ENCODE peak calls at places on chromosomes 13 and 19, in ten cellular contexts. Y, U, G, Z, R, L, Q, K, M and E are unnamed samples. For H3K4me1, the result is how much of the 10 kb centered on the place peaks cover.

GRCh38 chr19:23673132-23673531 is 13.9 kb downstream of the ZNF675 start:
- DNase-seq in Z (no peak), K (no peak), Q (no peak), U (no peak), M (no peak), Y (no peak), R (no peak), L (no peak), G (no peak), E (no peak)

GRCh38 chr13:94344126-94344863 is 135.2 kb downstream of the DCT start:
- DNase-seq in R (no peak), Z (peak), L (peak), K (no peak), U (no peak), M (no peak), Q (no peak), G (no peak), Y (no peak), E (no peak)

GRCh38 chr13:51339952-51340732 is 651 bp downstream of the SERPINE3 start:
- DNase-seq in L (peak), Z (no peak), K (no peak), U (no peak), R (no peak), Q (no peak), M (no peak), Y (no peak), G (no peak), E (no peak)

GRCh38 chr19:20367811-20368294 is 197.7 kb downstream of the ZNF737 start:
- DNase-seq in Y (peak), L (no peak), Q (peak), M (no peak), Z (no peak), G (no peak), K (peak), U (no peak), R (no peak), E (no peak)

GRCh38 chr13:111022241-111022640 is 92.9 kb upstream of the ARHGEF7 start:
- DNase-seq in Y (no peak), M (no peak), G (no peak), L (no peak), Q (no peak), U (no peak), K (no peak), R (no peak), Z (no peak), E (no peak)

GRCh38 chr19:54694648-54695047 is 29.6 kb upstream of the KIR3DL3 start:
- DNase-seq in M (no peak), Q (no peak), G (no peak), Z (no peak), Y (no peak), U (no peak), L (no peak), K (no peak), R (no peak), E (no peak)

GRCh38 chr19:37855098-37855497 is 51.3 kb downstream of the WDR87 start:
- DNase-seq in M (no peak), R (peak), Z (no peak), K (no peak), Q (no peak), L (peak), U (no peak), Y (peak), G (peak), E (no peak)

GRCh38 chr13:33251131-33251629 is 34.4 kb downstream of the STARD13 start:
- DNase-seq in Q (no peak), R (peak), G (no peak), L (peak), K (no peak), M (peak), Y (no peak), Z (no peak), U (peak), E (no peak)

GRCh38 chr13:20044086-20044485 is 85.6 kb downstream of the ZMYM2 start:
- DNase-seq in G (no peak), Q (no peak), U (no peak), Y (no peak), K (no peak), Z (no peak), L (no peak), R (no peak), M (no peak), E (no peak)

GRCh38 chr13:64551755-64552154 is 2678.4 kb downstream of the PCDH9 start:
- DNase-seq in Y (no peak), K (no peak), U (no peak), Z (no peak), L (peak), Q (no peak), G (no peak), M (no peak), R (no peak), E (no peak)

GRCh38 chr19:19751846-19752245 is 18.9 kb upstream of the ZNF14 start:
- DNase-seq in Y (no peak), Q (no peak), R (no peak), Z (peak), U (no peak), G (no peak), K (no peak), M (no peak), L (no peak), E (no peak)

GRCh38 chr13:59545007-59545406 is 618.7 kb downstream of the DIAPH3 start:
- DNase-seq in Y (no peak), G (no peak), L (no peak), K (no peak), M (no peak), U (no peak), Z (no peak), R (no peak), Q (no peak), E (no peak)

GRCh38 chr13:114142640-114143490 is 10.4 kb upstream of the RASA3 start:
- DNase-seq in M (no peak), Y (peak), U (no peak), R (peak), G (peak), K (peak), Q (peak), Z (no peak), L (peak), E (no peak)

GRCh38 chr19:18861235-18861634 is 29.5 kb downstream of the UPF1 start:
- DNase-seq in U (no peak), Z (no peak), Y (no peak), Q (no peak), R (no peak), M (no peak), K (no peak), L (no peak), G (no peak), E (no peak)

GRCh38 chr19:42024622-42025111 is 30.6 kb upstream of the ATP1A3 start:
- DNase-seq in R (peak), G (no peak), U (peak), M (no peak), Y (no peak), K (no peak), Q (no peak), L (peak), Z (no peak), E (no peak)

GRCh38 chr19:18427080-18427751 is 8.0 kb downstream of the SSBP4 start:
- DNase-seq in Y (no peak), U (no peak), M (peak), L (no peak), Q (no peak), R (no peak), Z (no peak), K (no peak), G (no peak), E (peak)

GRCh38 chr13:108924154-108924940 is 294.9 kb downstream of the MYO16 start:
- DNase-seq in M (no peak), Y (no peak), L (peak), K (no peak), G (no peak), Z (no peak), R (no peak), Q (no peak), U (no peak), E (no peak)

GRCh38 chr13:66933994-66934393 is 296.1 kb downstream of the PCDH9 start:
- DNase-seq in M (no peak), L (peak), R (no peak), Z (no peak), Y (no peak), G (no peak), Q (no peak), U (no peak), K (no peak), E (no peak)

GRCh38 chr13:94783489-94783888 is 71.1 kb upstream of the SOX21 start:
- DNase-seq in G (no peak), M (no peak), L (no peak), U (no peak), K (no peak), Y (no peak), Z (no peak), R (no peak), Q (no peak), E (no peak)

GRCh38 chr19:1992759-1993260 is 22.7 kb downstream of the BTBD2 start:
- DNase-seq in L (no peak), M (peak), U (no peak), Q (peak), Z (no peak), G (no peak), Y (no peak), R (no peak), K (no peak), E (peak)

GRCh38 chr19:12137541-12137940 is 2.6 kb downstream of the ZNF20 start:
- DNase-seq in U (no peak), M (no peak), Z (no peak), R (no peak), L (no peak), Q (no peak), G (no peak), Y (no peak), K (no peak), E (no peak)

GRCh38 chr13:97976551-97977375 is 23.3 kb downstream of the IPO5 start:
- DNase-seq in L (no peak), Q (peak), M (peak), K (no peak), R (no peak), G (no peak), Z (no peak), Y (no peak), U (no peak), E (no peak)

GRCh38 chr13:73275163-73275562 is 216.4 kb downstream of the KLF5 start:
- DNase-seq in K (no peak), G (no peak), R (no peak), U (no peak), Z (no peak), Q (no peak), Y (no peak), L (no peak), M (no peak), E (no peak)

GRCh38 chr19:13843104-13843921 is 33.6 kb upstream of the NANOS3 start:
- DNase-seq in M (peak), Y (peak), K (peak), G (peak), Z (no peak), R (peak), L (peak), Q (peak), U (peak), E (peak)

GRCh38 chr13:113430378-113431110 is 22.7 kb downstream of the ADPRHL1 start:
- DNase-seq in L (no peak), G (no peak), Q (no peak), Z (no peak), K (no peak), R (no peak), M (no peak), Y (no peak), U (no peak), E (no peak)

GRCh38 chr13:66926851-66927524 is 303.1 kb downstream of the PCDH9 start:
- DNase-seq in G (no peak), Z (no peak), M (no peak), L (peak), R (no peak), K (no peak), U (no peak), Q (no peak), Y (no peak), E (no peak)

GRCh38 chr19:48806518-48806817 is 4.4 kb downstream of the BCAT2 start:
- DNase-seq in Q (peak), U (peak), M (peak), Y (peak), K (peak), Z (no peak), R (no peak), L (no peak), G (no peak), E (no peak)

GRCh38 chr13:27619711-27620376 is 485 bp downstream of the LNX2 start:
- DNase-seq in K (no peak), R (peak), G (peak), L (peak), U (no peak), Y (no peak), M (peak), Z (no peak), Q (no peak), E (no peak)

GRCh38 chr13:99660101-99660500 is 158.8 kb downstream of the TM9SF2 start:
- DNase-seq in K (no peak), M (no peak), U (no peak), Y (no peak), R (no peak), G (no peak), Z (peak), L (no peak), Q (peak), E (no peak)

GRCh38 chr19:12331211-12331941 is 2.1 kb downstream of the ZNF563 start:
- DNase-seq in L (no peak), K (no peak), Z (no peak), G (peak), R (peak), U (no peak), Y (no peak), Q (no peak), M (no peak), E (no peak)

GRCh38 chr19:57103573-57104277 is 16.1 kb upstream of the USP29 start:
- DNase-seq in R (peak), K (peak), G (peak), M (peak), Z (no peak), Q (peak), Y (peak), L (peak), U (peak), E (peak)

GRCh38 chr19:18879579-18880373 is 16.2 kb downstream of the CERS1 start:
- DNase-seq in Z (no peak), R (no peak), M (no peak), L (no peak), Y (peak), Q (peak), G (peak), K (peak), U (no peak), E (peak)

GRCh38 chr19:12035220-12036172 is at the start of gene ZNF433:
- DNase-seq in G (peak), U (peak), Q (peak), M (peak), K (peak), L (peak), Z (peak), Y (peak), R (peak), E (peak)

DNA sequence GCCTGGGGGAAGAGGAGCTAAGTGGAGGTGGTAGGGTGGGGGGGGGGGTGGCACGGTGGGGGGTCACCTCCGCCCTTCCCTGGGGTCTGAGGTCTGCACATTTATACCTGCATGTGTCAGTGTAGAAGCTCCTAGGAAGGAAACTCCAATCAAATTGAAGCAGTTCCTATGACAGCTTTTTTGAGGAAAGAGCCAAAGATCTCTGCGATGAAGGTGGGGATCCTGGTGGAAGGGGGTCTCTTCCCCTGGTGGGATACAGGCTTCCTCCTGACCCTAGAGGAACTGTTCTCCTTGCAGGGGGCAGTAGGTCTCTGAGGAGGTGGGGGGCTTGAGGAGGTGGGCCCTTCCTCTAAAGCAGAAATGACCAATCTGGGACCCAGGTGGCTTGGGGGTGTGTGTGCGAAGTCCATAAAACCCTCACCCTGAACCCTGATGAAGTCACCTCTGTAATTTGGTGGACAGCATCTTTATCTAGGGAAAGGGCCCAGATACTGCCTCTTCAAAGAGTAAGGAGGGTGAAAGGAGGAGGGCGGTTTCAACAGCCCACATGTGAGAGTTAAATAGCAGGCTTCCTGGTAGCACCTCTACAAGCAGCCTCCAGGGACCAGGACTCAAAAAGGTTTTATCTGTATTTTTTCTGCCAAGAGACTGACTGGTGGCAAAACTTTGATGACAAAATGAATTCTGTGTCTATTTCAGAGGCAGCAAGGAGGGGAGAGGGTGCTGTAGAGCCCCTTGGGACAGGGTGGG is 12.9 kb downstream of the RANBP3 start:
- DNase-seq in M (no peak), R (no peak), Q (no peak), L (no peak), Y (no peak), G (no peak), K (no peak), U (no peak), Z (no peak), E (no peak)
- H3K4me1 ChIP-seq in M (half or more), R (half or more), Q (under half), L (half or more), Y (half or more), G (half or more), K (half or more), U (under half), Z (half or more), E (under half)

GRCh38 chr19:49875801-49876421 is 1.2 kb downstream of the AKT1S1 start:
- DNase-seq in Y (peak), K (no peak), L (peak), U (peak), Q (peak), Z (no peak), M (peak), R (peak), G (peak), E (peak)

GRCh38 chr19:49875177-49875576 is 2.0 kb downstream of the AKT1S1 start:
- DNase-seq in Y (no peak), U (no peak), K (no peak), Z (no peak), G (no peak), L (no peak), R (no peak), M (no peak), Q (no peak), E (peak)

GRCh38 chr19:49877020-49877878 is at the start of the genes AKT1S1 and TBC1D17:
- DNase-seq in K (peak), G (peak), Z (peak), M (peak), Q (peak), L (peak), U (peak), R (peak), Y (peak), E (peak)

GRCh38 chr19:49877879-49878743 is 609 bp downstream of the TBC1D17 start:
- DNase-seq in G (peak), K (peak), L (peak), U (peak), Q (peak), Z (peak), M (peak), Y (peak), R (peak), E (peak)

GRCh38 chr19:49876422-49877019 is 634 bp downstream of the AKT1S1 start:
- DNase-seq in G (peak), U (peak), Y (peak), M (peak), L (peak), Q (peak), R (peak), K (peak), Z (peak), E (peak)
- TF ChIP-seq POLR2A in G (peak), U (peak), Y (no peak), M (no peak), L (no peak), Q (no peak), R (peak), K (no peak), Z (no peak), E (peak)

GRCh38 chr19:10428996-10429381 is 8.7 kb downstream of the PDE4A start:
- DNase-seq in Q (no peak), Y (no peak), U (no peak), G (no peak), R (no peak), M (no peak), L (no peak), K (no peak), Z (no peak), E (no peak)
- H3K4me1 ChIP-seq in Q (under half), Y (under half), U (under half), G (under half), R (under half), M (under half), L (under half), K (under half), Z (under half), E (under half)

GRCh38 chr13:45336025-45336800 is 4.8 kb downstream of the TPT1 start:
- DNase-seq in R (no peak), Y (no peak), L (no peak), Q (no peak), M (no peak), U (no peak), K (no peak), G (no peak), Z (no peak), E (no peak)
- TF ChIP-seq POLR2A in R (no peak), Y (no peak), L (no peak), Q (peak), M (no peak), U (no peak), K (no peak), G (no peak), Z (no peak), E (no peak)

DNA sequence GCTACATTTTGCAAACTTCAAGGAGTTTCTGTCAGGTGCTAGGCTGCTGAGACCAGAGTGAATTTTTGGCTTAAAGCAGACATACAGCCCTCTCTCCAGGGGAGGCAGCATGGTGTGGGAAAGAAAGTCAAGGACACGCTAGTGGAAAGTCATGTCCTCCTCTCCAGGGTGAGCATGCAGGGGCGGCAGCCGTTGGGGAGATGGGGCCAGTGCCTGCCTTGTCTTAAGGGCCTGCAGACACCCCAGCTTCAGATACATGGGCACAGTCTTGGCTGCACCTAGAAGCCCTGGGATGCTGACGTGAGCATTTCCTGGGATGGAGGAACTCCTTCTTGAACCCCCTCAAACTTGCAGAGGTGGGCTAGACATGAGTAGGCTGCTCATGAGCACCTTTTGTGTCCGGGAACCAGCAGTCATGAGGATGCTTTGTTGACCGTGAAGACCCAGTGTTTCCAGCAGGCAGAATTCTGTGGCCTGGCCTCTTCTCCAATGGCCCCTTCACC is 43.3 kb upstream of the PEPD start:
- DNase-seq in Q (no peak), M (no peak), U (no peak), K (no peak), Z (no peak), G (no peak), R (no peak), Y (no peak), L (no peak), E (no peak)
- H3K4me1 ChIP-seq in Q (under half), M (under half), U (under half), K (under half), Z (under half), G (under half), R (under half), Y (under half), L (under half), E (under half)